ENCODE peak calls at places on chromosomes 3 and 15, in ten cellular contexts. V is neural progenitor cell, U is neural crest cell, O is H9, W is GM13976, Y is fibroblast of lung, Q is GM12865, M is GM20000, I is cardiac muscle cell, N is left ventricle myocardium inferior. H is an unnamed sample.

GRCh38 chr3:67649681-67650080 is 4.7 kb downstream of the SUCLG2 start:
- DNase-seq in Q (no peak), N (no peak), M (no peak), I (no peak), U (no peak), V (no peak), W (no peak), Y (no peak), O (no peak), H (no peak)

GRCh38 chr3:34381243-34381642 is 582.8 kb downstream of the PDCD6IP start:
- DNase-seq in V (no peak), Y (no peak), O (no peak), Q (no peak), U (no peak), W (no peak), M (no peak), N (no peak), I (no peak), H (no peak)

GRCh38 chr3:84946240-84946639 is 12.5 kb upstream of the CADM2 start:
- DNase-seq in Q (no peak), M (no peak), U (no peak), N (no peak), W (no peak), O (no peak), V (peak; percentile 23), Y (no peak), I (no peak), H (no peak)

GRCh38 chr3:43998374-43998840 is 243.3 kb upstream of the TOPAZ1 start:
- DNase-seq in M (peak; percentile 36), Q (no peak), W (no peak), U (no peak), O (peak; percentile 56), V (peak; percentile 58), Y (no peak), I (no peak), N (no peak), H (no peak)

GRCh38 chr3:4643904-4644547 is 150.9 kb downstream of the ITPR1 start:
- DNase-seq in O (no peak), M (no peak), N (no peak), V (no peak), Y (no peak), W (no peak), I (no peak), U (no peak), Q (no peak), H (no peak)

GRCh38 chr3:42520906-42521305 is 18.5 kb downstream of the VIPR1 start:
- DNase-seq in I (no peak), W (no peak), U (no peak), M (no peak), Q (no peak), V (no peak), N (no peak), O (no peak), Y (no peak), H (no peak)

GRCh38 chr3:71710906-71711494 is 14.2 kb downstream of the EIF4E3 start:
- DNase-seq in V (peak; percentile 65), Q (peak; percentile 53), N (no peak), W (peak; percentile 73), M (peak; percentile 68), U (no peak), Y (peak; percentile 51), O (no peak), I (peak; percentile 72), H (no peak)

GRCh38 chr3:54988302-54989022 is 60.6 kb upstream of the LRTM1 start:
- DNase-seq in U (no peak), O (no peak), W (no peak), I (peak; percentile 95), V (no peak), Y (peak; percentile 85), Q (no peak), M (no peak), N (peak; percentile 24), H (peak; percentile 64)

DNA sequence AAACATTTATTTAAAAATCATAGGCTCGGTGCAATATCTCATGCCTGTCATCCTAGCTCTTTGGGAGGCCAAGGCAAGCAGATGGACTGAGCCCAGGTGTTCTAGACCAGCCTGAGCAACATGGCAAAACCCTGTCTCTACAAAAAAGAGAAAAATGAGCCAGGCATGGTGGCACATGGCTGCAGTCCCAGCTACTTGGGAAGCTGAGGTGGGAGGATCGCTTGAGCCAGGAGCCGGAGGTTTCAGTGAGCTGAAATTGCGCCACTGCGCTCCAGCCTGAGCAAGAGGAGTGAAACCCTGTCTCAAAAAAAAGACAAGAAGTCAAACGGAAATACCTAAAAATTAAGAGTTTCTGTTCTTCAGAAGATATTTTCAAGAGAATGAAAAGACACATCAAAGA is 122.3 kb downstream of the RSL24D1 start:
- DNase-seq in W (no peak), Y (no peak), O (no peak), I (no peak), V (no peak), M (no peak), Q (no peak), N (no peak), U (no peak), H (no peak)
- TF ChIP-seq CTCF in W (no peak), Y (no peak), O (no peak), I (no peak), V (no peak), M (no peak), Q (no peak), N (no peak), U (no peak), H (no peak)

DNA sequence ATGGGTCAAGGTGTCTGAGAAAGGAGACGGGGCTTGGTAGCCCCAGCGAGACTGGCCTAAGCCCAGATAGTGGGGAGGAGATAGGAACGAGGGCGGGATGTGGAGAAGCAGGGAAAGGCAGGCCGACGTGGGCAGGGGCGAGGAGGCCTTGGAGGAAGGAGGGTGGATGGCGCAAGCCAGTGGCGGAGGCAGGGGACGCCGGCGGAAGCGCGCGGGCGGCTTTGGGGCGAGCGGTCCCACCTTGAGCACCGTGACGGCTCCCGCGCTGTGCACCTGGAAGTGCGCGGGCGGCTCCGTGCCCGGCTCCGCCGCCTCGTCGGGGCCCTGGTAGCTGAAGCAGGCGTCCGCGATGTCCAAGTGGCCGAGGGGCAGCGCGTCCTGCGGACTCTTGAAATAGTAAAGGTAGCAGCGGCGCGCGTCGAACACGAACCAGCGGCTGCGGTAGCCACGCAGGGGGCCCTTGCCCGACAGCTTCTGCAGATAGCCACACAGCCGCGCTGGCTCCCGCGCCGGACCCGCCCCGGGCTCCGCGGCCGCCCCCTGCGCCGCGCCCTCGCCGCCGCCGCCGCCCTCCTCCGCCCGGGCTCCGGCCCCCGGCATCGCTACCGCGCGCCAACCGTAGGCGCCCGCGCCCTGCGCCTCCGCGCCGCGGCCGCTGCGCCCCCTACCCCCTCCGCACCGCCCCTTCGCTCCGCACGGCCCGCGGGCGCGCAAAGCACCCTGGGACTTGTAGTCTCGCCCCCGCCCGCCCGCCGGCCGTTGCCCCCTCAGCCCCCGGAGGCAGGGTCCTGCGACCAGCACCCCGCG is at the start of gene TBC1D2B:
- DNase-seq in M (peak; percentile 87), Y (peak; percentile 54), I (peak; percentile 65), O (peak; percentile 60), N (peak; percentile 72), W (peak; percentile 86), Q (peak; percentile 70), U (peak; percentile 56), V (peak; percentile 90), H (peak; percentile 64)
- TF ChIP-seq CTCF in M (no peak), Y (no peak), I (no peak), O (no peak), N (peak; percentile 6), W (peak; percentile 10), Q (peak; percentile 15), U (no peak), V (peak; percentile 22), H (no peak)

GRCh38 chr3:98188553-98188952 is 22.1 kb downstream of the OR5H15 start:
- DNase-seq in U (no peak), V (peak; percentile 16), Q (peak; percentile 56), W (peak; percentile 7), Y (no peak), N (no peak), I (no peak), O (peak; percentile 18), M (peak; percentile 29), H (no peak)

GRCh38 chr3:98182196-98182595 is 15.7 kb downstream of the OR5H15 start:
- DNase-seq in W (no peak), U (no peak), M (no peak), N (no peak), I (no peak), Q (no peak), O (no peak), Y (no peak), V (no peak), H (no peak)

GRCh38 chr3:98180311-98180710 is 13.8 kb downstream of the OR5H15 start:
- DNase-seq in N (no peak), O (no peak), M (no peak), Q (no peak), U (no peak), I (no peak), Y (no peak), V (no peak), W (no peak), H (no peak)

DNA sequence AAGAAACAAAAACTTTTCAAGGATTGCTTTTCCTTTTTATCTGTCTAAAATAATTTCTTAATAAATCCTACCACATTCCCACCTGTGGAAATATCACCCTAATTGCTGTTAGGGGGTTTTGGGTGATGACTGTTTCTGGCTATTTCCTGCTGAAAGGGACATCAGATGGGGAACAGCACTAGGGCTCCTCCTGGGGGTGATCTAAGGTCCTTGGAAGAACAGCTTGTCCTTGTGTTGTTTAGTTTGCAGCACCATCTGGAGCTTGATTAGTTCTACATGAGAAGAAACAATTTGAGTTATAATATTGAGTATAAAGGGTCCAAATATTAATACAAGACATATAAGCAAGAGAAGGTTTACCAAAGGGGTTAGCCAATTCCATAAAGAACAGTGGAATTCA is 18.7 kb downstream of the OR5H15 start:
- DNase-seq in Y (no peak), Q (peak; percentile 30), V (peak; percentile 40), W (no peak), M (peak; percentile 2), O (peak; percentile 33), I (no peak), N (no peak), U (no peak), H (no peak)
- TF ChIP-seq CTCF in Y (no peak), Q (no peak), V (peak; percentile 43), W (no peak), M (no peak), O (peak; percentile 63), I (no peak), N (no peak), U (no peak), H (no peak)

GRCh38 chr3:184228376-184229137 is 828 bp upstream of the VWA5B2 start:
- DNase-seq in O (no peak), W (peak; percentile 37), N (no peak), Y (no peak), Q (no peak), M (peak; percentile 33), U (no peak), I (no peak), V (peak; percentile 14), H (no peak)

GRCh38 chr3:184230081-184230602 is 757 bp downstream of the VWA5B2 start:
- DNase-seq in W (peak; percentile 60), Y (no peak), O (no peak), U (no peak), N (no peak), V (peak; percentile 44), I (no peak), Q (no peak), M (peak; percentile 82), H (no peak)

GRCh38 chr3:184227481-184227935 is 1.9 kb upstream of the VWA5B2 start:
- DNase-seq in Y (no peak), Q (peak; percentile 49), I (peak; percentile 32), U (peak; percentile 28), V (peak; percentile 62), O (peak; percentile 64), N (no peak), W (peak; percentile 80), M (peak; percentile 83), H (no peak)

GRCh38 chr3:184230603-184231528 is 1.5 kb downstream of the VWA5B2 start:
- DNase-seq in O (peak; percentile 57), Q (no peak), M (peak; percentile 39), I (no peak), V (peak; percentile 52), Y (no peak), N (no peak), U (no peak), W (no peak), H (no peak)

DNA sequence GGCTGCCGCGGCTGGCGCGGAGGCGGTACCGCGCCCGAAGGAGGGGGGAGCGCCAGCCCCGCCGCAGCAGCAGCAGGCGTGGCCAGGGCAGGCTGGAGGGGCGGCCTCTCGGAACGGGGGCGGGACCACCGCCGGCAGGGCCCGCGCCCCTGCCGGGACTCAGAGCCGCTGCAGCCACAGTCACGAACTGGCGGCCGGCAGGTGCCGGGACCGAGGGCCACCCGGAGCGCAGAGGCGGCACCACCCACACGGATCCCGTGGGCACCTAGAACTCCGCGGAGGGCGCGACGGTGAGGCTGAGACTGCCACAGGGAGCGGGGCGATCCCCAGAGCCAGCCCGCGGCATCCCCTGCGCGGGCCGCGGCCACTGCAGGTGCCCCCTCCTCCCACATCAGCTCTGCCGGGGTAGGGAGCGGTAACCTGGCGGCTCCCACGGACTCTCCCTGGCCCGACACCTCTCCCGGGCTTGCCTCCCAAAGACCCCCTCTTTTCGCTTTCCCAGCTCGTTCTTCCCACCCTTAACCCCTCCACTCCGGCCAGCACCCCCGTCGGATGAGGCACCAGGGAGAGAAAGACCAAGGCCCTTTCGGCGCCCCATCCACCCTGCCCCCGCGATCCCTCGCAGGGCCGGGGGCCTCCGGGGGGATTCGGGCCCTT is at the start of gene VWA5B2:
- DNase-seq in Q (peak; percentile 72), V (peak; percentile 94), U (peak; percentile 59), W (peak; percentile 94), M (peak; percentile 96), O (peak; percentile 82), N (peak; percentile 50), I (peak; percentile 32), Y (peak; percentile 44), H (peak; percentile 55)
- TF ChIP-seq CTCF in Q (peak; percentile 22), V (peak; percentile 38), U (peak; percentile 45), W (no peak), M (no peak), O (peak; percentile 46), N (peak; percentile 50), I (no peak), Y (no peak), H (no peak)